ENCODE peak calls at places on chromosomes 3 and 15, in five cellular contexts. B is A549, W is Panc1, N is tibial artery, H is heart left ventricle. I is an unnamed sample.

GRCh38 chr15:29822100-29822684 is at the start of gene TJP1:
- DNase-seq in B (peak; percentile 84), W (no peak), N (peak; percentile 85), H (peak; percentile 88), I (peak; percentile 73)

GRCh38 chr15:69658401-69658945 is 205.9 kb downstream of the RPLP1 start:
- DNase-seq in B (no peak), W (no peak), N (no peak), H (no peak), I (no peak)

GRCh38 chr3:153209596-153209995 is 47.6 kb downstream of the RAP2B start:
- DNase-seq in B (peak; percentile 16), W (no peak), N (no peak), H (no peak), I (no peak)

GRCh38 chr3:127822166-127822835 is at the start of gene MGLL:
- DNase-seq in B (peak; percentile 43), W (no peak), N (peak; percentile 76), H (peak; percentile 80), I (peak; percentile 39)

GRCh38 chr3:20181276-20181675 is 4.7 kb downstream of the SGO1 start:
- DNase-seq in B (no peak), W (no peak), N (no peak), H (no peak), I (no peak)

GRCh38 chr3:37329465-37329864 is 155.1 kb upstream of the LRRFIP2 start:
- DNase-seq in B (no peak), W (no peak), N (no peak), H (no peak), I (no peak)

GRCh38 chr15:25846377-25846776 is 16.8 kb downstream of the ATP10A start:
- DNase-seq in B (no peak), W (no peak), N (no peak), H (no peak), I (no peak)

GRCh38 chr3:151169700-151170224 is 33.3 kb downstream of the GPR171 start:
- DNase-seq in B (no peak), W (no peak), N (peak; percentile 74), H (peak; percentile 72), I (no peak)

GRCh38 chr15:72591361-72591760 is 63.1 kb upstream of the GOLGA6B start:
- DNase-seq in B (no peak), W (no peak), N (no peak), H (no peak), I (no peak)

GRCh38 chr3:48633256-48633655 is 2.0 kb downstream of the SLC26A6 start:
- DNase-seq in B (no peak), W (no peak), N (no peak), H (peak; percentile 66), I (no peak)

GRCh38 chr3:106282931-106283330 is 414.1 kb upstream of the CBLB start:
- DNase-seq in B (no peak), W (no peak), N (no peak), H (no peak), I (no peak)

GRCh38 chr3:59367150-59367549 is 317.3 kb upstream of the CFAP20DC start:
- DNase-seq in B (no peak), W (no peak), N (no peak), H (no peak), I (no peak)

GRCh38 chr15:98395974-98396627 is 252.2 kb upstream of the IGF1R start:
- DNase-seq in B (no peak), W (no peak), N (no peak), H (no peak), I (no peak)

GRCh38 chr3:57224856-57225255 is 2.7 kb upstream of the APPL1 start:
- DNase-seq in B (no peak), W (no peak), N (no peak), H (no peak), I (no peak)

GRCh38 chr3:36743821-36744220 is 20.5 kb downstream of the DCLK3 start:
- DNase-seq in B (no peak), W (no peak), N (no peak), H (no peak), I (no peak)

GRCh38 chr3:188863999-188864406 is 307.8 kb upstream of the TPRG1 start:
- DNase-seq in B (no peak), W (no peak), N (no peak), H (no peak), I (no peak)

GRCh38 chr15:89116404-89116803 is 28.1 kb downstream of the ABHD2 start:
- DNase-seq in B (peak; percentile 46), W (no peak), N (no peak), H (no peak), I (no peak)

GRCh38 chr3:27859821-27860220 is 137.7 kb upstream of the EOMES start:
- DNase-seq in B (no peak), W (no peak), N (no peak), H (no peak), I (no peak)

GRCh38 chr3:172596394-172596706 is 73.1 kb upstream of the TNFSF10 start:
- DNase-seq in B (no peak), W (no peak), N (no peak), H (no peak), I (no peak)
- H3K4me3 ChIP-seq in B (no peak overlapping the region), W (no peak overlapping the region), N (no peak overlapping the region), H (no peak overlapping the region), I (no peak overlapping the region)

GRCh38 chr15:43751885-43752284 is 5.6 kb downstream of the PDIA3 start:
- DNase-seq in B (no peak), W (no peak), N (no peak), H (no peak), I (no peak)

GRCh38 chr15:43749690-43750345 is 3.6 kb downstream of the PDIA3 start:
- DNase-seq in B (no peak), W (no peak), N (no peak), H (no peak), I (no peak)

GRCh38 chr15:43748376-43748775 is 2.1 kb downstream of the PDIA3 start:
- DNase-seq in B (no peak), W (no peak), N (no peak), H (no peak), I (no peak)
- H3K4me3 ChIP-seq in B (no peak overlapping the region), W (peak overlapping the region; percentile 83), N (peak overlapping the region; percentile 76), H (no peak overlapping the region), I (no peak overlapping the region)

GRCh38 chr15:76058714-76059319 is 968 bp upstream of the TMEM266 start:
- DNase-seq in B (peak; percentile 68), W (no peak), N (no peak), H (no peak), I (no peak)
- H3K4me3 ChIP-seq in B (peak overlapping the region; percentile 64), W (peak overlapping the region; percentile 62), N (peak overlapping the region; percentile 59), H (peak overlapping the region; percentile 32), I (peak overlapping the region; percentile 40)

DNA sequence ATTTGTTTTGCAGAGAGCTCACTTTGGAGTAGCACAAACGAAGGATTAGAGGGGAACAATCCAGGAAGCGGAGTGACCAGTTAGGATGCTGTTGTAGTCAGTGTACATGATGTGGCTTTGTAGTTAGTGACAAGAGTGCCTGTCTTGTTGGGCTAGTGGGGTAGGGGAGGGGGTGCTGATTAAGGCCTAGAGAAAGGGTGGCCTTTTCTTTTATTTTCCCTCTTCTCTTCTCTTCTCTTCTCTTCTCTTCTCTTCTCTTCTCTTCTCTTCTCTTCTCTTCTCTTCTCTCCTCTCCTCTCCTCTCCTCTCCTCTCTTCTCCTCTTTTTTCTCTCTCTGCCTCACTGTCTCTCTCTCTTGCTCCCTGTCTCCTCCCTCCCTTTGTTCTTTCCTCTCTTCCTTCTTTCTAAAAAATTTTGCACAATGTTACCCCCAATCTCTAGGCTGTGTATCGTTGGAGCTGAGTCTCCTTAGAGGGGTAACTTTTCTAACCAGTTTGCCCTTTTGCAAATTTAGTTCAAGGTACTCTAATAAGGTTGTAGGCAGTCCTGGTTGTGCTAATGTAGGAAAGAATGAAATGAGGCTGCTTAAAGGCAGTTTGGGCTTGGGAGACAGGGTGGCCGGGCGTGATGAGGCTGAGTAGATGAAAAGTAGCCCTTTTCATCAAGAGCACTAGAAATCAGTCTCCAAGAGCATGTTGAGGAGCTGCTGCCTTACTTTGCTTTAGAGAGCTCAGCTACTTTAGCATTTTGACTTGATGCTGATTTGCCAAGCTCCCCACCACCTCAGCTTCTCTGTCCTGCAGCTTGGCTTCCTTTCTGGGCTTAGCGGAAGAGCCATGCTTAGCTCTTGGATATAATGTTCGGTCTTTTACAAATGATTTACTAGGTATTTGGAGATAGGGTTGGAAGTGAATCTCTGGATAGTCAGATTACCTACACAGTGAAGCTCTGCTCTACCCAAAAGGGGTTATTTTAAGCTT is 58.6 kb downstream of the SV2B start:
- DNase-seq in B (no peak), W (no peak), N (no peak), H (no peak), I (no peak)
- H3K4me3 ChIP-seq in B (no peak overlapping the region), W (no peak overlapping the region), N (no peak overlapping the region), H (no peak overlapping the region), I (no peak overlapping the region)

DNA sequence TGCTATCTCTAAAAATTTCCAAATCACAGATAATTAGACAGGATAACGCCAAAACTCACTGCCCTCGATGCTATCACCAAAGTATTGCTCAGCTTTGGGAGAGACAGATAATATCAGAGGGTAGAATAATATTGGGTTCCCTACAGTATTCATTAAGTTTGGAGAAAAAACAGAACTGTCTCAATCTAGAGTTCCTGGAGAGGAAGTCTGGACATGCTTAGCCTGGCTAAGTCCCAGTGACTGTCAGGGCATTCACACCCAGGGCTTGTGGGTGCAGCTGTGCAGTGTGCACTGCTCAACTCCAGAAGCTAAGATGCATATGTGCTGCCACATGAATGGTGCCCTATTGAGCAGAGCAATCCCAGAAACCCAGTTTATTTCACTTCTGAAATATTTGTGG is 459.6 kb upstream of the DPH6 start:
- DNase-seq in B (no peak), W (no peak), N (no peak), H (no peak), I (no peak)
- H3K4me3 ChIP-seq in B (no peak overlapping the region), W (no peak overlapping the region), N (no peak overlapping the region), H (no peak overlapping the region), I (no peak overlapping the region)

GRCh38 chr15:55599384-55599783 is 11.2 kb upstream of the PYGO1 start:
- DNase-seq in B (no peak), W (no peak), N (no peak), H (no peak), I (no peak)

GRCh38 chr15:55606214-55606613 is 18.1 kb upstream of the PYGO1 start:
- DNase-seq in B (no peak), W (no peak), N (no peak), H (no peak), I (no peak)

GRCh38 chr15:55601374-55601773 is 13.2 kb upstream of the PYGO1 start:
- DNase-seq in B (no peak), W (no peak), N (no peak), H (no peak), I (no peak)
- H3K4me3 ChIP-seq in B (no peak overlapping the region), W (no peak overlapping the region), N (no peak overlapping the region), H (no peak overlapping the region), I (no peak overlapping the region)

I was measured in uterus.